ENCODE peak calls at places on chromosomes 12 and 14, in six cellular contexts. One of them, this sample, is unnamed.

GRCh38 chr12:20214286-20214685 is 154.1 kb upstream of the PDE3A start:
- DNase-seq in GM20000: no peak
- DNase-seq in NCI-H1105: no peak
- DNase-seq in MCF 10A: peak
- DNase-seq in brain microvascular endothelial cell: no peak
- DNase-seq in ACHN: no peak
- DNase-seq in this sample: peak

GRCh38 chr12:24903305-24904088 is 45.4 kb downstream of the BCAT1 start:
- DNase-seq in ACHN: no peak
- DNase-seq in GM20000: peak
- DNase-seq in NCI-H1105: no peak
- DNase-seq in brain microvascular endothelial cell: no peak
- DNase-seq in MCF 10A: no peak
- DNase-seq in this sample: no peak

GRCh38 chr12:14607561-14607960 is 39.9 kb upstream of the PLBD1 start:
- DNase-seq in ACHN: no peak
- DNase-seq in MCF 10A: no peak
- DNase-seq in brain microvascular endothelial cell: no peak
- DNase-seq in GM20000: no peak
- DNase-seq in NCI-H1105: no peak
- DNase-seq in this sample: no peak

GRCh38 chr12:83016226-83016835 is 329.6 kb downstream of the TMTC2 start:
- DNase-seq in brain microvascular endothelial cell: peak
- DNase-seq in ACHN: peak
- DNase-seq in NCI-H1105: no peak
- DNase-seq in MCF 10A: peak
- DNase-seq in GM20000: no peak
- DNase-seq in this sample: peak

GRCh38 chr12:5173511-5174011 is 129.9 kb downstream of the KCNA5 start:
- DNase-seq in NCI-H1105: no peak
- DNase-seq in GM20000: no peak
- DNase-seq in ACHN: no peak
- DNase-seq in brain microvascular endothelial cell: no peak
- DNase-seq in MCF 10A: no peak
- DNase-seq in this sample: no peak

GRCh38 chr14:35414365-35414764 is 9.8 kb upstream of the NFKBIA start:
- DNase-seq in MCF 10A: no peak
- DNase-seq in NCI-H1105: no peak
- DNase-seq in GM20000: no peak
- DNase-seq in brain microvascular endothelial cell: peak
- DNase-seq in ACHN: peak
- DNase-seq in this sample: no peak

GRCh38 chr12:54125950-54126695 is 62.7 kb downstream of the SMUG1 start:
- DNase-seq in brain microvascular endothelial cell: no peak
- DNase-seq in NCI-H1105: no peak
- DNase-seq in GM20000: no peak
- DNase-seq in MCF 10A: peak
- DNase-seq in ACHN: peak
- DNase-seq in this sample: no peak

GRCh38 chr14:30834353-30834752 is 40.0 kb upstream of the COCH start:
- DNase-seq in MCF 10A: no peak
- DNase-seq in GM20000: no peak
- DNase-seq in NCI-H1105: no peak
- DNase-seq in ACHN: no peak
- DNase-seq in brain microvascular endothelial cell: no peak
- DNase-seq in this sample: no peak

GRCh38 chr14:43155258-43155657 is 1351.8 kb downstream of the FSCB start:
- DNase-seq in brain microvascular endothelial cell: no peak
- DNase-seq in ACHN: no peak
- DNase-seq in GM20000: no peak
- DNase-seq in MCF 10A: no peak
- DNase-seq in NCI-H1105: no peak
- DNase-seq in this sample: no peak

GRCh38 chr12:15682826-15683225 is 106.4 kb downstream of the EPS8 start:
- DNase-seq in ACHN: no peak
- DNase-seq in NCI-H1105: no peak
- DNase-seq in brain microvascular endothelial cell: no peak
- DNase-seq in MCF 10A: no peak
- DNase-seq in GM20000: no peak
- DNase-seq in this sample: no peak

GRCh38 chr14:71491925-71492324 is 440.3 kb upstream of the RGS6 start:
- DNase-seq in GM20000: no peak
- DNase-seq in NCI-H1105: no peak
- DNase-seq in MCF 10A: no peak
- DNase-seq in ACHN: no peak
- DNase-seq in brain microvascular endothelial cell: no peak
- DNase-seq in this sample: no peak

GRCh38 chr12:117577122-117577657 is 215.8 kb upstream of the NOS1 start:
- DNase-seq in NCI-H1105: no peak
- DNase-seq in brain microvascular endothelial cell: no peak
- DNase-seq in ACHN: no peak
- DNase-seq in MCF 10A: no peak
- DNase-seq in GM20000: no peak
- DNase-seq in this sample: no peak

GRCh38 chr12:49462103-49462739 is 76.6 kb upstream of the KCNH3 start:
- DNase-seq in NCI-H1105: no peak
- DNase-seq in ACHN: no peak
- DNase-seq in brain microvascular endothelial cell: no peak
- DNase-seq in GM20000: no peak
- DNase-seq in MCF 10A: no peak
- DNase-seq in this sample: no peak

GRCh38 chr14:77659822-77660221 is 43.4 kb upstream of the SPTLC2 start:
- DNase-seq in NCI-H1105: no peak
- DNase-seq in GM20000: no peak
- DNase-seq in MCF 10A: no peak
- DNase-seq in ACHN: no peak
- DNase-seq in brain microvascular endothelial cell: no peak
- DNase-seq in this sample: no peak

GRCh38 chr12:47349770-47350408 is 270.1 kb upstream of the AMIGO2 start:
- DNase-seq in ACHN: no peak
- DNase-seq in NCI-H1105: no peak
- DNase-seq in GM20000: no peak
- DNase-seq in MCF 10A: no peak
- DNase-seq in brain microvascular endothelial cell: no peak
- DNase-seq in this sample: no peak

GRCh38 chr12:110458756-110459155 is 8.6 kb upstream of the ARPC3 start:
- DNase-seq in ACHN: no peak
- DNase-seq in GM20000: no peak
- DNase-seq in MCF 10A: no peak
- DNase-seq in NCI-H1105: no peak
- DNase-seq in brain microvascular endothelial cell: no peak
- DNase-seq in this sample: no peak

GRCh38 chr14:73935666-73936065 is 14.2 kb downstream of the FAM161B start:
- DNase-seq in GM20000: no peak
- DNase-seq in NCI-H1105: no peak
- DNase-seq in ACHN: peak
- DNase-seq in MCF 10A: peak
- DNase-seq in brain microvascular endothelial cell: no peak
- DNase-seq in this sample: no peak

GRCh38 chr12:112979281-112979680 is 962 bp downstream of the OAS2 start:
- DNase-seq in MCF 10A: no peak
- DNase-seq in brain microvascular endothelial cell: no peak
- DNase-seq in ACHN: no peak
- DNase-seq in GM20000: peak
- DNase-seq in NCI-H1105: no peak
- DNase-seq in this sample: no peak

GRCh38 chr14:23548351-23549318 is 2.9 kb downstream of the ZFHX2 start:
- DNase-seq in NCI-H1105: no peak
- DNase-seq in MCF 10A: no peak
- DNase-seq in ACHN: no peak
- DNase-seq in brain microvascular endothelial cell: peak
- DNase-seq in GM20000: no peak
- DNase-seq in this sample: no peak